ENCODE peak calls at places on chromosomes 13 and 19, in nine cellular contexts. Z is hepatocyte; I is WTC11; G is stimulated activated CD8-positive, alpha-beta memory T cell treated with anti-CD3 and anti-CD28 coated beads, Interleukin-4, amount 100 ng/mL, for 4 hours; O is Right ventricle myocardium superior; J is mammary epithelial cell; X is spleen; K is pons; M is LoVo. Y is an unnamed sample.

GRCh38 chr13:91085127-91085526 is 262.4 kb upstream of the MIR17HG start:
- DNase-seq in Z (no peak), I (no peak), G (no peak), O (no peak), J (no peak), X (no peak), K (no peak), M (no peak), Y (no peak)

GRCh38 chr13:45416521-45417125 is 1.6 kb downstream of the SLC25A30 start:
- DNase-seq in Z (no peak), I (no peak), G (no peak), O (no peak), J (no peak), X (no peak), K (no peak), M (peak; percentile 12), Y (no peak)

GRCh38 chr19:58558066-58558622 is at the start of gene UBE2M:
- DNase-seq in Z (peak; percentile 96), I (peak; percentile 56), G (no peak), O (peak; percentile 81), J (no peak), X (peak; percentile 95), K (no peak), M (no peak), Y (no peak)

GRCh38 chr19:13796301-13797057 is 1.2 kb downstream of the ZSWIM4 start:
- DNase-seq in Z (peak; percentile 68), I (peak; percentile 68), G (no peak), O (peak; percentile 81), J (peak; percentile 96), X (peak; percentile 79), K (no peak), M (peak; percentile 44), Y (no peak)

GRCh38 chr13:20901668-20902437 is 693 bp downstream of the XPO4 start:
- DNase-seq in Z (peak; percentile 71), I (peak; percentile 28), G (no peak), O (peak; percentile 57), J (peak; percentile 49), X (peak; percentile 79), K (peak; percentile 19), M (peak; percentile 31), Y (no peak)

GRCh38 chr13:31835932-31836331 is 96.6 kb downstream of the RXFP2 start:
- DNase-seq in Z (no peak), I (no peak), G (no peak), O (no peak), J (peak; percentile 64), X (no peak), K (no peak), M (peak; percentile 37), Y (no peak)

GRCh38 chr19:2814426-2814825 is 5.2 kb upstream of the ZNF554 start:
- DNase-seq in Z (no peak), I (no peak), G (no peak), O (no peak), J (no peak), X (no peak), K (no peak), M (no peak), Y (no peak)

GRCh38 chr19:8251025-8251472 is 41.9 kb downstream of the CERS4 start:
- DNase-seq in Z (peak; percentile 28), I (no peak), G (no peak), O (peak; percentile 90), J (peak; percentile 35), X (no peak), K (peak; percentile 73), M (no peak), Y (no peak)

GRCh38 chr19:7832781-7833180 is 2.8 kb downstream of the EVI5L start:
- DNase-seq in Z (no peak), I (no peak), G (no peak), O (no peak), J (no peak), X (no peak), K (peak; percentile 63), M (no peak), Y (no peak)